ENCODE peak calls at places on chromosomes 3 and 15, in ten cellular contexts. J, V, P, I, E, F, O, B, S and N are unnamed samples.

GRCh38 chr3:106457278-106458210 is 588.7 kb upstream of the CBLB start:
- DNase-seq in J (peak; percentile 6), V (no peak), P (peak; percentile 74), I (peak; percentile 82), E (peak; percentile 77), F (peak; percentile 57), O (no peak), B (no peak), S (no peak), N (peak; percentile 64)

GRCh38 chr15:73495171-73495570 is 52.2 kb downstream of the REC114 start:
- DNase-seq in J (no peak), V (no peak), P (no peak), I (no peak), E (no peak), F (no peak), O (no peak), B (no peak), S (no peak), N (no peak)

GRCh38 chr3:172437713-172438112 is 10.5 kb downstream of the GHSR start:
- DNase-seq in J (no peak), V (no peak), P (no peak), I (no peak), E (no peak), F (no peak), O (no peak), B (no peak), S (no peak), N (no peak)

GRCh38 chr3:66593978-66594377 is 93.2 kb upstream of the LRIG1 start:
- DNase-seq in J (no peak), V (no peak), P (peak; percentile 79), I (peak; percentile 69), E (no peak), F (no peak), O (no peak), B (no peak), S (no peak), N (peak; percentile 89)

GRCh38 chr3:55765906-55766701 is 279.0 kb upstream of the WNT5A start:
- DNase-seq in J (peak; percentile 66), V (peak; percentile 41), P (no peak), I (no peak), E (no peak), F (no peak), O (no peak), B (no peak), S (no peak), N (no peak)

GRCh38 chr15:80072285-80072684 is 12.8 kb downstream of the ZFAND6 start:
- DNase-seq in J (peak; percentile 13), V (no peak), P (peak; percentile 93), I (peak; percentile 77), E (no peak), F (no peak), O (peak; percentile 49), B (no peak), S (peak; percentile 85), N (peak; percentile 69)

GRCh38 chr3:189967254-189967865 is 153.3 kb downstream of the P3H2 start:
- DNase-seq in J (no peak), V (no peak), P (peak; percentile 55), I (peak; percentile 52), E (no peak), F (no peak), O (peak; percentile 35), B (no peak), S (peak; percentile 73), N (no peak)

GRCh38 chr3:154247806-154248480 is 76.3 kb downstream of the DHX36 start:
- DNase-seq in J (no peak), V (no peak), P (no peak), I (no peak), E (no peak), F (no peak), O (no peak), B (no peak), S (no peak), N (no peak)

GRCh38 chr3:111745786-111746185 is 113.3 kb upstream of the PHLDB2 start:
- DNase-seq in J (no peak), V (no peak), P (no peak), I (no peak), E (no peak), F (no peak), O (no peak), B (no peak), S (no peak), N (no peak)

GRCh38 chr3:149653564-149653963 is 4.3 kb downstream of the WWTR1 start:
- DNase-seq in J (no peak), V (no peak), P (no peak), I (no peak), E (no peak), F (no peak), O (no peak), B (no peak), S (no peak), N (no peak)

GRCh38 chr3:160754371-160754854 is 1.6 kb upstream of the PPM1L start:
- DNase-seq in J (peak; percentile 42), V (peak; percentile 39), P (no peak), I (peak; percentile 32), E (peak; percentile 34), F (peak; percentile 20), O (peak; percentile 10), B (peak; percentile 39), S (peak; percentile 71), N (no peak)

GRCh38 chr3:32310918-32311839 is 72.7 kb downstream of the CMTM8 start:
- DNase-seq in J (no peak), V (no peak), P (no peak), I (no peak), E (no peak), F (no peak), O (no peak), B (no peak), S (no peak), N (no peak)

GRCh38 chr3:143224731-143225130 is 105.2 kb downstream of the CHST2 start:
- DNase-seq in J (no peak), V (no peak), P (no peak), I (no peak), E (no peak), F (no peak), O (no peak), B (no peak), S (no peak), N (no peak)

GRCh38 chr3:127573916-127574315 is 16.6 kb downstream of the TPRA1 start:
- DNase-seq in J (no peak), V (no peak), P (no peak), I (no peak), E (no peak), F (no peak), O (no peak), B (no peak), S (no peak), N (no peak)

GRCh38 chr15:99143655-99144610 is 39.1 kb downstream of the SYNM start:
- DNase-seq in J (peak; percentile 62), V (no peak), P (no peak), I (no peak), E (peak; percentile 94), F (peak; percentile 89), O (no peak), B (peak; percentile 54), S (no peak), N (no peak)

GRCh38 chr15:41904487-41905359 is 10.9 kb upstream of the SPTBN5 start:
- DNase-seq in J (peak; percentile 75), V (peak; percentile 57), P (peak; percentile 58), I (peak; percentile 57), E (peak; percentile 45), F (peak; percentile 54), O (peak; percentile 73), B (peak; percentile 63), S (peak; percentile 83), N (no peak)

GRCh38 chr15:99451484-99451883 is 114.3 kb upstream of the MEF2A start:
- DNase-seq in J (no peak), V (no peak), P (no peak), I (no peak), E (no peak), F (no peak), O (no peak), B (no peak), S (no peak), N (no peak)

GRCh38 chr3:14146381-14147062 is 21.7 kb downstream of the TMEM43 start:
- DNase-seq in J (no peak), V (no peak), P (no peak), I (no peak), E (no peak), F (no peak), O (no peak), B (no peak), S (no peak), N (no peak)

GRCh38 chr3:20832963-20833362 is 647.0 kb upstream of the SGO1 start:
- DNase-seq in J (no peak), V (no peak), P (no peak), I (no peak), E (no peak), F (no peak), O (no peak), B (no peak), S (no peak), N (no peak)

GRCh38 chr15:69780981-69781380 is 316.7 kb downstream of the TLE3 start:
- DNase-seq in J (no peak), V (no peak), P (no peak), I (no peak), E (no peak), F (no peak), O (no peak), B (no peak), S (no peak), N (no peak)
- H3K27ac ChIP-seq in J (no peak overlapping the region), V (no peak overlapping the region), P (no peak overlapping the region), I (no peak overlapping the region), E (no peak overlapping the region), F (no peak overlapping the region), O (no peak overlapping the region), B (no peak overlapping the region), S (no peak overlapping the region), N (no peak overlapping the region)

DNA sequence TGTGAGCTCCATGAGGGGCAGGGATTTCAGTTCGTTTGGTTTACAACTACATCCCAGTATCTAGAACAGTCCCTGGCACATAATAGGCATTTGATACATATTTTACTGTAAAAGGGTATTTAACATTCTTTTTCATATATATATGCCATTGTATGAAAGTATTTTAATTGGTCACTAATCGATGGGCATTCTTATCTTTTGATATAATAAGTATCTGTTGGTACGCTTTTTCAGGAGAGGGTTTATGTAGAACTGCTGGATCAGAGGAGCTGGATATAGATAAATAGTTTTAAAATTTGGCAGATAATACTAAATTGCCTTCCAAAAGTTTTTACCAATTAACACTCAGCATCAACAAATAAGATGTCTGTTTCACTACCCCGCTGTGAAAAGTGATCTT is 978 bp upstream of the RSL24D1 start:
- DNase-seq in J (no peak), V (no peak), P (no peak), I (no peak), E (no peak), F (no peak), O (no peak), B (no peak), S (no peak), N (no peak)
- H3K27ac ChIP-seq in J (peak overlapping the region; percentile 94), V (peak overlapping the region; percentile 94), P (peak overlapping the region; percentile 92), I (no peak overlapping the region), E (peak overlapping the region; percentile 96), F (peak overlapping the region; percentile 93), O (peak overlapping the region; percentile 92), B (peak overlapping the region; percentile 93), S (peak overlapping the region; percentile 91), N (peak overlapping the region; percentile 90)

GRCh38 chr15:45631831-45632230 is 3.0 kb upstream of the SQOR start:
- DNase-seq in J (no peak), V (no peak), P (no peak), I (no peak), E (no peak), F (no peak), O (no peak), B (no peak), S (no peak), N (no peak)
- H3K27ac ChIP-seq in J (peak overlapping the region; percentile 12), V (no peak overlapping the region), P (peak overlapping the region; percentile 65), I (peak overlapping the region; percentile 63), E (peak overlapping the region; percentile 45), F (no peak overlapping the region), O (no peak overlapping the region), B (peak overlapping the region; percentile 59), S (no peak overlapping the region), N (peak overlapping the region; percentile 99)

GRCh38 chr3:101036213-101036618 is 43.0 kb upstream of the ABI3BP start:
- DNase-seq in J (peak; percentile 42), V (peak; percentile 29), P (peak; percentile 84), I (peak; percentile 92), E (no peak), F (peak; percentile 21), O (no peak), B (no peak), S (no peak), N (peak; percentile 76)
- H3K27ac ChIP-seq in J (peak overlapping the region; percentile 63), V (no peak overlapping the region), P (peak overlapping the region; percentile 83), I (peak overlapping the region; percentile 75), E (no peak overlapping the region), F (no peak overlapping the region), O (no peak overlapping the region), B (no peak overlapping the region), S (no peak overlapping the region), N (peak overlapping the region; percentile 97)